ENCODE peak calls at places on chromosomes 11 and 22, in five cellular contexts. R is pancreas; K is CD8-positive, alpha-beta T cell; G is heart right ventricle; F is heart left ventricle. L is an unnamed sample.

GRCh38 chr22:46863794-46864193 is 101.3 kb downstream of the TBC1D22A start:
- ATAC-seq in R (peak; percentile 18), K (no peak), G (no peak), F (no peak), L (no peak)

GRCh38 chr11:25970726-25971508 is 361.0 kb upstream of the ANO3 start:
- ATAC-seq in R (no peak), K (no peak), G (no peak), F (no peak), L (no peak)

GRCh38 chr11:70525466-70525865 is 127.1 kb downstream of the CTTN start:
- ATAC-seq in R (no peak), K (no peak), G (no peak), F (no peak), L (no peak)

GRCh38 chr11:64206457-64207246 is at the start of gene FERMT3:
- ATAC-seq in R (peak; percentile 43), K (peak; percentile 62), G (peak; percentile 11), F (peak; percentile 49), L (no peak)

GRCh38 chr22:32561163-32561562 is 86.6 kb downstream of the FBXO7 start:
- ATAC-seq in R (no peak), K (no peak), G (no peak), F (no peak), L (no peak)

GRCh38 chr11:122954455-122954854 is 27.2 kb downstream of the BSX start:
- ATAC-seq in R (no peak), K (no peak), G (no peak), F (no peak), L (no peak)

GRCh38 chr11:128579790-128580504 is 7.4 kb downstream of the ETS1 start:
- ATAC-seq in R (no peak), K (peak; percentile 69), G (no peak), F (no peak), L (no peak)

GRCh38 chr11:130915556-130916237 is 582 bp downstream of the SNX19 start:
- ATAC-seq in R (no peak), K (peak; percentile 19), G (no peak), F (no peak), L (no peak)

GRCh38 chr22:19360300-19360792 is 68.8 kb upstream of the CLTCL1 start:
- ATAC-seq in R (no peak), K (no peak), G (no peak), F (no peak), L (no peak)

GRCh38 chr22:24952837-24953293 is 349 bp downstream of the KIAA1671 start:
- ATAC-seq in R (peak; percentile 42), K (no peak), G (peak; percentile 34), F (peak; percentile 23), L (peak; percentile 60)

GRCh38 chr22:37141971-37142647 is 7.6 kb downstream of the IL2RB start:
- ATAC-seq in R (no peak), K (no peak), G (no peak), F (no peak), L (no peak)

GRCh38 chr11:104798794-104799193 is 99.5 kb downstream of the CASP12 start:
- ATAC-seq in R (no peak), K (peak; percentile 44), G (no peak), F (no peak), L (no peak)

GRCh38 chr11:85774256-85775097 is 36.5 kb downstream of the SYTL2 start:
- ATAC-seq in R (peak; percentile 54), K (no peak), G (no peak), F (no peak), L (no peak)

GRCh38 chr11:68963779-68964178 is 17.0 kb downstream of the MRGPRD start:
- ATAC-seq in R (peak; percentile 45), K (no peak), G (no peak), F (peak; percentile 69), L (no peak)

GRCh38 chr11:6627762-6628241 is 8.6 kb upstream of the TPP1 start:
- ATAC-seq in R (no peak), K (peak; percentile 80), G (no peak), F (no peak), L (no peak)

GRCh38 chr11:67998150-67999045 is 5.5 kb downstream of the UNC93B1 start:
- ATAC-seq in R (no peak), K (no peak), G (no peak), F (no peak), L (no peak)

GRCh38 chr11:37560346-37560745 is 962.3 kb upstream of the RAG2 start:
- ATAC-seq in R (no peak), K (no peak), G (no peak), F (no peak), L (no peak)

GRCh38 chr11:95297680-95298452 is 66.9 kb upstream of the SESN3 start:
- ATAC-seq in R (no peak), K (no peak), G (no peak), F (no peak), L (no peak)

GRCh38 chr11:108340958-108341357 is 118.1 kb downstream of the ATM start:
- ATAC-seq in R (peak; percentile 90), K (no peak), G (no peak), F (no peak), L (no peak)

GRCh38 chr22:42282943-42283287 is 12.5 kb upstream of the TCF20 start:
- ATAC-seq in R (no peak), K (no peak), G (no peak), F (no peak), L (peak; percentile 9)

GRCh38 chr22:38756631-38757463 is 1.0 kb upstream of the SUN2 start:
- ATAC-seq in R (no peak), K (no peak), G (no peak), F (no peak), L (no peak)

GRCh38 chr11:75204012-75204674 is 36.4 kb upstream of the TPBGL start:
- ATAC-seq in R (no peak), K (no peak), G (no peak), F (no peak), L (no peak)

GRCh38 chr22:46377566-46378498 is 42.3 kb downstream of the TRMU start:
- ATAC-seq in R (peak; percentile 87), K (no peak), G (peak; percentile 74), F (peak; percentile 58), L (no peak)

GRCh38 chr11:926341-926916 is 759 bp downstream of the AP2A2 start:
- ATAC-seq in R (peak; percentile 36), K (no peak), G (peak; percentile 43), F (peak; percentile 14), L (peak; percentile 40)

GRCh38 chr11:95345651-95346050 is 114.6 kb upstream of the SESN3 start:
- ATAC-seq in R (no peak), K (no peak), G (no peak), F (no peak), L (no peak)

GRCh38 chr22:17783773-17784480 is 9.7 kb upstream of the BID start:
- ATAC-seq in R (no peak), K (no peak), G (no peak), F (no peak), L (no peak)

GRCh38 chr11:21489735-21490134 is 703.1 kb upstream of the ANO5 start:
- ATAC-seq in R (no peak), K (no peak), G (no peak), F (no peak), L (no peak)

GRCh38 chr11:4577761-4578160 is 3.8 kb upstream of the OR52I2 start:
- ATAC-seq in R (no peak), K (no peak), G (no peak), F (no peak), L (no peak)

GRCh38 chr11:69510471-69511357 is 29.3 kb downstream of the LINC01488 start:
- ATAC-seq in R (no peak), K (no peak), G (no peak), F (no peak), L (no peak)

DNA sequence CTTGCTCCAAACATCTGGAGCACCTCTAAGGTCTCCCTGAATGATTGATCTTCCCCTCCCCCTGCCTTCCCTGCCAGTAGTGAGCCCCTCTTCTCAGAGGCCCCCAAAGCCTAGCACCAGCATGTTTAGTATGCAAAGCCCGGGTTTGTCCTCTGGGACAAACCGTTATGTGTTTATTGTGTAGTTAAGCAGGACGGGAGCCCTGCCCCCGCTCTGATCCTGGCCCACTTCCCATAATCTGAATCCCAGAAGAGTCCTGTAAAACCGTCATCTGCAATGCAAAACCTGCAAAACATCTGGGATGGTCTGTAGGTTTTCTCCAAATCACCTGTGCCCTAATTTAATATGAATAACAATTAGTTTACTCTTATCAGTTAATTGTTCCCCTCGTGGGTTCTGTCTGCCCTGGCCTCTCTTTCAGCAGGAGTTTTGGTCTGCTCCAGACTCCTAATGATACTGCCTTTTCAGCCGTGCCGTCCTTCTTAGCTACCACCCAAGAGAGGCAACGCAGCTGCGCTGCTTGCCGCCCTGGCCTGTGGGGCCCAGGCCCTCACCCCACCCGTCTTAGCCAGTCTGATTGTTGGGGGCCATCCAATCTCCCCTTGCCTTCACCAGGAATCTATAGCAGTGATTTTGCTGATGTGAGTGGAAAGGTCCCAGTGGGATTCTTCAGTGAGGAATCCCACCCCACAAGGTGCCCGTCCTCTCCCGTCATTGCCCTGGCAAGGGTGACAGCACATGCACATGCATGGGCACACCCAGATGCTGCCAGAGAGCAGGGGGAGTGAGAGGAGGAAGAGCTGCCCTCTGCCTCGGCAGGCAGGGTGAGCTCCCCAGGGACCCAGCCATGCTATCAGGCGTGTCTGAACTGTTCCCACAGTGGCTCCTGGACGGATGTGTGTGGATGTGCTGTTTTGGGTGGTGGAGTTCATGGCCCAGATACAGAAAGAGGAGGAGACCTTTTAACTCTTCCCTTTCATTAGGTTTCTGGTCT is 3.0 kb upstream of the B3GAT1 start:
- ATAC-seq in R (no peak), K (no peak), G (no peak), F (no peak), L (no peak)
- H3K27me3 ChIP-seq in R (peaks cover 12% of the 10 kb centered on the region), K (peaks cover 15% of the 10 kb centered on the region), G (peaks cover 53% of the 10 kb centered on the region), F (peaks cover 62% of the 10 kb centered on the region), L (peaks cover 99% of the 10 kb centered on the region)

GRCh38 chr22:30315962-30316576 is 10.7 kb downstream of the TBC1D10A start:
- ATAC-seq in R (no peak), K (no peak), G (no peak), F (no peak), L (no peak)
- H3K4me1 ChIP-seq in R (peaks cover 9% of the 10 kb centered on the region), K (peaks cover 97% of the 10 kb centered on the region), G (peaks cover 55% of the 10 kb centered on the region), F (peaks cover 39% of the 10 kb centered on the region), L (peaks cover 4% of the 10 kb centered on the region)

GRCh38 chr11:65485820-65486219 is 13.0 kb upstream of the MALAT1 start:
- ATAC-seq in R (no peak), K (no peak), G (no peak), F (no peak), L (no peak)
- H3K4me3 ChIP-seq in R (no peak overlapping the region), K (no peak overlapping the region), G (no peak overlapping the region), F (no peak overlapping the region), L (no peak overlapping the region)

GRCh38 chr11:2164861-2165555 is 4.0 kb upstream of the INS start:
- ATAC-seq in R (no peak), K (no peak), G (no peak), F (no peak), L (no peak)

GRCh38 chr11:2167141-2168045 is 4.2 kb downstream of the TH start:
- ATAC-seq in R (no peak), K (no peak), G (no peak), F (no peak), L (no peak)

GRCh38 chr11:2168286-2169000 is 3.2 kb downstream of the TH start:
- ATAC-seq in R (no peak), K (no peak), G (no peak), F (no peak), L (no peak)

GRCh38 chr11:2165571-2165970 is 4.6 kb upstream of the INS start:
- ATAC-seq in R (no peak), K (no peak), G (no peak), F (no peak), L (no peak)

GRCh38 chr11:2166091-2166851 is 5.3 kb upstream of the INS start:
- ATAC-seq in R (peak; percentile 56), K (peak; percentile 73), G (peak; percentile 46), F (peak; percentile 5), L (no peak)
- H3K27me3 ChIP-seq in R (no peaks in the 10 kb centered on the region), K (no peaks in the 10 kb centered on the region), G (peaks cover 23% of the 10 kb centered on the region), F (peaks cover 27% of the 10 kb centered on the region), L (peaks cover 92% of the 10 kb centered on the region)

GRCh38 chr11:62888406-62888805 is 7.7 kb downstream of the SLC3A2 start:
- ATAC-seq in R (no peak), K (no peak), G (no peak), F (no peak), L (no peak)
- H3K4me1 ChIP-seq in R (peaks cover 8% of the 10 kb centered on the region), K (peaks cover 9% of the 10 kb centered on the region), G (peaks cover 18% of the 10 kb centered on the region), F (peaks cover 9% of the 10 kb centered on the region), L (peaks cover 8% of the 10 kb centered on the region)

L was measured in gastroesophageal sphincter.